ENCODE peak calls at places on chromosomes 5 and 9, in seven cellular contexts. V is CD4-positive, alpha-beta T cell; O is fibroblast of the conjunctiva; Q is anterior cingulate cortex; Y is NCI-H345; T is HFFc6; E is stimulated activated CD8-positive, alpha-beta memory T cell treated with anti-CD3 and anti-CD28 coated beads, Interleukin-15, amount 100 ng/mL, for 24 hours. N is an unnamed sample.

GRCh38 chr5:85549836-85550599 is 1067.7 kb upstream of the COX7C start:
- DNase-seq in V (no peak), O (no peak), Q (no peak), Y (no peak), T (no peak), E (no peak), N (no peak)

GRCh38 chr9:120885968-120886367 is 9.0 kb upstream of the PHF19 start:
- DNase-seq in V (no peak), O (no peak), Q (no peak), Y (no peak), T (no peak), E (no peak), N (no peak)

GRCh38 chr5:120818128-120818527 is 354.0 kb downstream of the PRR16 start:
- DNase-seq in V (no peak), O (no peak), Q (no peak), Y (no peak), T (no peak), E (no peak), N (no peak)

GRCh38 chr5:67404261-67405100 is 207.9 kb upstream of the CD180 start:
- DNase-seq in V (no peak), O (peak; percentile 28), Q (no peak), Y (no peak), T (peak; percentile 43), E (no peak), N (no peak)

GRCh38 chr5:154276932-154277331 is 86.4 kb downstream of the GALNT10 start:
- DNase-seq in V (no peak), O (peak; percentile 95), Q (no peak), Y (no peak), T (peak; percentile 85), E (no peak), N (no peak)

GRCh38 chr9:127124091-127124490 is 1.7 kb upstream of the ANGPTL2 start:
- DNase-seq in V (no peak), O (no peak), Q (no peak), Y (no peak), T (no peak), E (no peak), N (no peak)

GRCh38 chr5:143315929-143316328 is 87.6 kb downstream of the NR3C1 start:
- DNase-seq in V (no peak), O (no peak), Q (no peak), Y (no peak), T (no peak), E (no peak), N (no peak)

GRCh38 chr9:90608141-90608540 is 34.5 kb downstream of the DIRAS2 start:
- DNase-seq in V (no peak), O (no peak), Q (no peak), Y (no peak), T (no peak), E (no peak), N (no peak)

GRCh38 chr9:129333613-129333960 is 155.5 kb upstream of the IER5L start:
- DNase-seq in V (no peak), O (no peak), Q (no peak), Y (no peak), T (no peak), E (no peak), N (no peak)

GRCh38 chr9:97307091-97307490 is 368 bp upstream of the CCDC180 start:
- DNase-seq in V (no peak), O (peak; percentile 51), Q (peak; percentile 78), Y (no peak), T (peak; percentile 44), E (no peak), N (no peak)

GRCh38 chr9:26271495-26272122 is 593.4 kb upstream of the TUSC1 start:
- DNase-seq in V (no peak), O (no peak), Q (no peak), Y (no peak), T (no peak), E (no peak), N (no peak)

GRCh38 chr5:74798977-74799911 is 32.2 kb downstream of the NSA2 start:
- DNase-seq in V (no peak), O (no peak), Q (peak; percentile 11), Y (no peak), T (peak; percentile 3), E (no peak), N (no peak)

GRCh38 chr5:173869316-173869715 is 18.8 kb upstream of the CPEB4 start:
- DNase-seq in V (no peak), O (no peak), Q (peak; percentile 60), Y (no peak), T (no peak), E (no peak), N (no peak)

GRCh38 chr5:171445910-171446516 is 26.6 kb downstream of the FGF18 start:
- DNase-seq in V (no peak), O (peak; percentile 40), Q (peak; percentile 12), Y (no peak), T (peak; percentile 53), E (no peak), N (no peak)

GRCh38 chr5:55160493-55161209 is 680 bp downstream of the GPX8 start:
- DNase-seq in V (no peak), O (peak; percentile 92), Q (no peak), Y (no peak), T (peak; percentile 93), E (no peak), N (no peak)

GRCh38 chr5:100900142-100900795 is 2.8 kb downstream of the ST8SIA4 start:
- DNase-seq in V (peak; percentile 47), O (no peak), Q (no peak), Y (peak; percentile 53), T (no peak), E (no peak), N (peak; percentile 30)

GRCh38 chr5:157516016-157516415 is 56.0 kb downstream of the NIPAL4 start:
- DNase-seq in V (no peak), O (no peak), Q (no peak), Y (no peak), T (peak; percentile 88), E (no peak), N (no peak)

GRCh38 chr5:145752947-145753346 is 82.2 kb downstream of the PRELID2 start:
- DNase-seq in V (no peak), O (peak; percentile 18), Q (peak; percentile 9), Y (no peak), T (peak; percentile 48), E (no peak), N (no peak)

GRCh38 chr5:137228816-137229215 is 270.3 kb downstream of the SPOCK1 start:
- DNase-seq in V (no peak), O (no peak), Q (no peak), Y (no peak), T (no peak), E (no peak), N (no peak)